ENCODE peak calls at places on chromosomes 5 and 9, in six cellular contexts. One of them, this sample, is unnamed.

GRCh38 chr5:180047667-180048066 is 23.9 kb downstream of the RNF130 start:
- DNase-seq in H9: no peak
- DNase-seq in mesendoderm: no peak
- DNase-seq in IMR-90: no peak
- DNase-seq in mesenchymal stem cell: no peak
- DNase-seq in neuronal stem cell: no peak
- DNase-seq in this sample: no peak

GRCh38 chr5:139414601-139415121 is 10.8 kb upstream of the SPATA24 start:
- DNase-seq in neuronal stem cell: no peak
- DNase-seq in mesendoderm: no peak
- DNase-seq in H9: no peak
- DNase-seq in mesenchymal stem cell: no peak
- DNase-seq in IMR-90: no peak
- DNase-seq in this sample: no peak

GRCh38 chr9:74783408-74783807 is 104.3 kb downstream of the TRPM6 start:
- DNase-seq in mesenchymal stem cell: peak
- DNase-seq in IMR-90: peak
- DNase-seq in mesendoderm: peak
- DNase-seq in neuronal stem cell: no peak
- DNase-seq in H9: no peak
- DNase-seq in this sample: no peak

GRCh38 chr9:120366646-120367019 is 213.3 kb downstream of the CDK5RAP2 start:
- DNase-seq in neuronal stem cell: no peak
- DNase-seq in mesenchymal stem cell: peak
- DNase-seq in H9: peak
- DNase-seq in mesendoderm: peak
- DNase-seq in IMR-90: peak
- DNase-seq in this sample: peak

GRCh38 chr9:114896344-114896743 is 34.0 kb downstream of the TNFSF8 start:
- DNase-seq in H9: no peak
- DNase-seq in mesenchymal stem cell: no peak
- DNase-seq in mesendoderm: no peak
- DNase-seq in neuronal stem cell: no peak
- DNase-seq in IMR-90: no peak
- DNase-seq in this sample: no peak

GRCh38 chr9:73093740-73094379 is 57.8 kb upstream of the ANXA1 start:
- DNase-seq in mesenchymal stem cell: peak
- DNase-seq in mesendoderm: no peak
- DNase-seq in IMR-90: peak
- DNase-seq in H9: no peak
- DNase-seq in neuronal stem cell: no peak
- DNase-seq in this sample: no peak

GRCh38 chr5:124923131-124923530 is 176.7 kb upstream of the ZNF608 start:
- DNase-seq in mesenchymal stem cell: peak
- DNase-seq in IMR-90: peak
- DNase-seq in neuronal stem cell: no peak
- DNase-seq in mesendoderm: no peak
- DNase-seq in H9: no peak
- DNase-seq in this sample: no peak

GRCh38 chr9:36486933-36487481 is 85.7 kb upstream of the MELK start:
- DNase-seq in mesendoderm: peak
- DNase-seq in mesenchymal stem cell: peak
- DNase-seq in H9: peak
- DNase-seq in neuronal stem cell: peak
- DNase-seq in IMR-90: no peak
- DNase-seq in this sample: peak

GRCh38 chr9:5186416-5187169 is 1.2 kb upstream of the INSL6 start:
- DNase-seq in H9: peak
- DNase-seq in mesenchymal stem cell: peak
- DNase-seq in mesendoderm: peak
- DNase-seq in neuronal stem cell: peak
- DNase-seq in IMR-90: peak
- DNase-seq in this sample: peak

GRCh38 chr5:96537386-96537785 is 104.3 kb upstream of the PCSK1 start:
- DNase-seq in mesenchymal stem cell: peak
- DNase-seq in mesendoderm: no peak
- DNase-seq in neuronal stem cell: no peak
- DNase-seq in H9: no peak
- DNase-seq in IMR-90: peak
- DNase-seq in this sample: no peak

GRCh38 chr5:174721522-174722432 is 2.6 kb upstream of the MSX2 start:
- DNase-seq in mesendoderm: peak
- DNase-seq in mesenchymal stem cell: no peak
- DNase-seq in IMR-90: no peak
- DNase-seq in H9: no peak
- DNase-seq in neuronal stem cell: no peak
- DNase-seq in this sample: no peak

GRCh38 chr9:89961616-89962341 is 357.0 kb downstream of the GADD45G start:
- DNase-seq in mesendoderm: no peak
- DNase-seq in IMR-90: peak
- DNase-seq in neuronal stem cell: no peak
- DNase-seq in mesenchymal stem cell: peak
- DNase-seq in H9: no peak
- DNase-seq in this sample: no peak

GRCh38 chr9:123775885-123776284 is 154.0 kb downstream of the DENND1A start:
- DNase-seq in mesenchymal stem cell: no peak
- DNase-seq in H9: no peak
- DNase-seq in neuronal stem cell: no peak
- DNase-seq in IMR-90: no peak
- DNase-seq in mesendoderm: peak
- DNase-seq in this sample: no peak

GRCh38 chr9:125399666-125400065 is 138.0 kb downstream of the GAPVD1 start:
- DNase-seq in mesendoderm: no peak
- DNase-seq in IMR-90: no peak
- DNase-seq in H9: peak
- DNase-seq in neuronal stem cell: no peak
- DNase-seq in mesenchymal stem cell: no peak
- DNase-seq in this sample: no peak

GRCh38 chr5:72320022-72320898 is at the start of the genes MRPS27 and PTCD2:
- DNase-seq in IMR-90: peak
- DNase-seq in H9: peak
- DNase-seq in mesendoderm: peak
- DNase-seq in mesenchymal stem cell: peak
- DNase-seq in neuronal stem cell: peak
- DNase-seq in this sample: peak

GRCh38 chr5:72308853-72309191 is 11.2 kb downstream of the MRPS27 start:
- DNase-seq in mesenchymal stem cell: no peak
- DNase-seq in mesendoderm: no peak
- DNase-seq in neuronal stem cell: no peak
- DNase-seq in IMR-90: no peak
- DNase-seq in H9: no peak
- DNase-seq in this sample: no peak

GRCh38 chr5:72314571-72315172 is 5.4 kb downstream of the MRPS27 start:
- DNase-seq in H9: no peak
- DNase-seq in mesendoderm: no peak
- DNase-seq in IMR-90: peak
- DNase-seq in neuronal stem cell: no peak
- DNase-seq in mesenchymal stem cell: peak
- DNase-seq in this sample: no peak
- H3K23ac ChIP-seq in H9: no peak
- H3K23ac ChIP-seq in mesendoderm: no peak
- H3K23ac ChIP-seq in IMR-90: no peak
- H3K23ac ChIP-seq in neuronal stem cell: no peak
- H3K23ac ChIP-seq in mesenchymal stem cell: no peak
- H3K23ac ChIP-seq in this sample: no peak

DNA sequence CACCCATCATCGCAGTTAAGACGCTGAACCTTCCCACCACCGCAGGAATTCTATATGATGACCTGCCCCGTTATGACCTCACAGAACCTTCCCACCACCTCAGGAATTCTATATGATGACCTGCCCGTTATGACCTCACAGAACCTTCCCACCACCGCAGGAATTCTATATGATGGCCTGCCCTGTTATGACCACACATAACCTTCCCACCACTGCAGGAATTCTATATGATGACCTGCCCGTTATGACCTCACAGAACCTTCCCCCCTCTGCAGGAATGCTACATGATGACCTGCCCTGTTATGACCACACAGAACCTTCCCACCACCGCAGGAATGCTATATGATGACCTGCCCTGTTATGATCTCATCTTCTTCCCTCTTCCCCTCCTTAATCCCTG is 64.3 kb downstream of the IRX1 start:
- DNase-seq in mesendoderm: no peak
- DNase-seq in IMR-90: peak
- DNase-seq in neuronal stem cell: no peak
- DNase-seq in mesenchymal stem cell: no peak
- DNase-seq in H9: no peak
- DNase-seq in this sample: no peak
- H3K23ac ChIP-seq in mesendoderm: no peak
- H3K23ac ChIP-seq in IMR-90: no peak
- H3K23ac ChIP-seq in neuronal stem cell: no peak
- H3K23ac ChIP-seq in mesenchymal stem cell: no peak
- H3K23ac ChIP-seq in H9: no peak
- H3K23ac ChIP-seq in this sample: no peak

GRCh38 chr5:168390491-168390890 is 95.8 kb upstream of the RARS1 start:
- DNase-seq in neuronal stem cell: no peak
- DNase-seq in IMR-90: no peak
- DNase-seq in mesenchymal stem cell: no peak
- DNase-seq in H9: no peak
- DNase-seq in mesendoderm: no peak
- DNase-seq in this sample: no peak
- H3K23ac ChIP-seq in neuronal stem cell: no peak
- H3K23ac ChIP-seq in IMR-90: no peak
- H3K23ac ChIP-seq in mesenchymal stem cell: no peak
- H3K23ac ChIP-seq in H9: no peak
- H3K23ac ChIP-seq in mesendoderm: no peak
- H3K23ac ChIP-seq in this sample: no peak

GRCh38 chr9:18935521-18935920 is 97.5 kb downstream of the SAXO1 start:
- DNase-seq in mesenchymal stem cell: no peak
- DNase-seq in IMR-90: peak
- DNase-seq in H9: no peak
- DNase-seq in neuronal stem cell: no peak
- DNase-seq in mesendoderm: no peak
- DNase-seq in this sample: no peak
- H3K23ac ChIP-seq in mesenchymal stem cell: no peak
- H3K23ac ChIP-seq in IMR-90: no peak
- H3K23ac ChIP-seq in H9: no peak
- H3K23ac ChIP-seq in neuronal stem cell: no peak
- H3K23ac ChIP-seq in mesendoderm: no peak
- H3K23ac ChIP-seq in this sample: no peak

GRCh38 chr9:101028346-101029299 is at the start of gene PLPPR1:
- DNase-seq in mesendoderm: peak
- DNase-seq in neuronal stem cell: peak
- DNase-seq in H9: peak
- DNase-seq in mesenchymal stem cell: peak
- DNase-seq in IMR-90: peak
- DNase-seq in this sample: peak
- H3K23ac ChIP-seq in mesendoderm: no peak
- H3K23ac ChIP-seq in neuronal stem cell: peak
- H3K23ac ChIP-seq in H9: no peak
- H3K23ac ChIP-seq in mesenchymal stem cell: no peak
- H3K23ac ChIP-seq in IMR-90: no peak
- H3K23ac ChIP-seq in this sample: no peak

DNA sequence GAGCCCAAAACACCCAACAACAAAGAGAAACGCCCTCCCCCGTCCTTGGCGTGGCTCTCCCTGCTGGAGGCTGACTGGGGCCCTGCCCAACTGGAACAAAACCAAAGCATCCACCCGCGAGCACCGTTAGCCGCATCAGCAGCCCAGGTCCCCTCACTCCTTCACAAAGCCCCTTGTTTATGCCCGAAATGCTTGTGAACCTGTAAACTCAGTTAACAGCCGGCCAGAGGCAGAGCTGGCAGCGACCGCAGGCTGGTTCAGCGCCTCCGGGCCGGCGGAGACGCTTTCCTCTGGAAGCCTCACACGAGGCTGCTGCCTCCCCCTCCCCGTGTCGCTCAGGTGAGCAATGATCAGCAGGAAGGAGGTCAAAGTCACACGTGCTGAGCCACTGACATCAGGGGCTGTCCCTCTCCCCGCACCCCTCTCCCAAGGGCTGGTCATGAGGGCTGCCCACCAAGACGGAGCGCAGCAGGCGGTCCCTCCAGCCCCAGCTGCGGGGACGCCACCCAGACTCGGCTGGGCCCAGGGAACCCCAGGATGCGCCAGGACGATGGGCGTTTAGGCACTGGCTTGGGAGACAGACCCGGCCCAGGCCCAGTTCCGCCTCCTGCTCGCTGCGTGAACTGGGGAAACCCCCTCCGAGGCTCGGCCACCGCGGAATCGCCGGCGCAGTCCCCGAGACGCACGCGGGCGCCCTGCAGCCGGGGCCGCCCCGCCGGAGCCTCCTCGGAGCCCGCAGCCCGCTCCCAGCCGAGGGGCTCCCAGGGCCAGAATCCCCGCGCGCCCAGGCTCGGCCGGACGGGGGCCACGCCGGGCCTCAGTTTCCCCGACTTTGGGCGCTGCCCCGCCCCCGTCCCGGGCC is 563 bp downstream of the SNAPC4 start:
- DNase-seq in H9: no peak
- DNase-seq in IMR-90: no peak
- DNase-seq in mesenchymal stem cell: peak
- DNase-seq in neuronal stem cell: no peak
- DNase-seq in mesendoderm: peak
- DNase-seq in this sample: no peak
- H3K23ac ChIP-seq in H9: no peak
- H3K23ac ChIP-seq in IMR-90: peak
- H3K23ac ChIP-seq in mesenchymal stem cell: no peak
- H3K23ac ChIP-seq in neuronal stem cell: peak
- H3K23ac ChIP-seq in mesendoderm: peak
- H3K23ac ChIP-seq in this sample: no peak

This sample was measured in H1.